ENCODE peak calls at places on chromosome 4, in five cellular contexts. C is Calu3; Q is stimulated activated CD4-positive, alpha-beta T cell treated with anti-CD3 and anti-CD28 coated beads, Interleukin-15, amount 100 ng/mL, for 1 hour; W is stimulated activated CD8-positive, alpha-beta memory T cell treated with anti-CD3 and anti-CD28 coated beads, Interleukin-7, amount 100 ng/mL, for 24 hours; V is ecto neural progenitor cell. I is an unnamed sample.
A peak's percentile ranks its signal among the peaks of the same experiment; 100 is the strongest.

GRCh38 chr4:19850909-19851308 is 400.8 kb upstream of the SLIT2 start:
- DNase-seq in C (no peak), Q (no peak), W (no peak), V (no peak), I (no peak)

GRCh38 chr4:56315543-56315942 is 71.7 kb downstream of the AASDH start:
- DNase-seq in C (no peak), Q (no peak), W (no peak), V (no peak), I (no peak)

GRCh38 chr4:189265515-189265914 is 675.2 kb upstream of the FRG1 start:
- DNase-seq in C (no peak), Q (no peak), W (no peak), V (no peak), I (no peak)

GRCh38 chr4:86670739-86671138 is 76.6 kb downstream of the PTPN13 start:
- DNase-seq in C (no peak), Q (no peak), W (no peak), V (no peak), I (no peak)

GRCh38 chr4:107755841-107756356 is 35.9 kb upstream of the PAPSS1 start:
- DNase-seq in C (no peak), Q (no peak), W (no peak), V (no peak), I (no peak)

GRCh38 chr4:98733601-98734000 is 75.2 kb upstream of the TSPAN5 start:
- DNase-seq in C (no peak), Q (no peak), W (no peak), V (no peak), I (no peak)

GRCh38 chr4:88792268-88792781 is 94.7 kb upstream of the NAP1L5 start:
- DNase-seq in C (peak; percentile 14), Q (no peak), W (no peak), V (no peak), I (no peak)

GRCh38 chr4:67697860-67698655 is 2.9 kb downstream of the UBA6 start:
- DNase-seq in C (no peak), Q (no peak), W (no peak), V (no peak), I (no peak)

GRCh38 chr4:75056277-75056676 is 123.4 kb downstream of the PARM1 start:
- DNase-seq in C (no peak), Q (no peak), W (no peak), V (no peak), I (no peak)

GRCh38 chr4:26434030-26434639 is 56.1 kb downstream of the CCKAR start:
- DNase-seq in C (no peak), Q (no peak), W (no peak), V (no peak), I (no peak)

I was measured in hypothalamus.